ENCODE peak calls at places on chromosome 10, in six cellular contexts. S is stimulated activated CD8-positive, alpha-beta memory T cell treated with anti-CD3 and anti-CD28 coated beads, Interleukin-7, amount 100 ng/mL, for 48 hours; I is germinal center; Y is tibial nerve; T is HTR-8/SVneo; P is NCI-H1436. M is an unnamed sample.

GRCh38 chr10:28302668-28303488 is at the start of gene MPP7:
- DNase-seq in T (peak), S (peak), P (peak), I (peak), Y (peak), M (peak)

GRCh38 chr10:132495231-132495630 is 42.4 kb upstream of the INPP5A start:
- DNase-seq in I (no peak), Y (no peak), P (no peak), S (no peak), T (no peak), M (no peak)

GRCh38 chr10:102714621-102715455 is at the start of gene SFXN2:
- DNase-seq in Y (no peak), S (peak), T (no peak), I (peak), P (peak), M (peak)

GRCh38 chr10:82463614-82464013 is 588.6 kb downstream of the NRG3 start:
- DNase-seq in T (no peak), I (no peak), S (no peak), P (no peak), Y (no peak), M (no peak)

GRCh38 chr10:35409094-35409582 is 72.8 kb downstream of the CCNY start:
- DNase-seq in P (no peak), S (no peak), T (peak), I (no peak), Y (no peak), M (peak)

GRCh38 chr10:102856758-102857424 is 2.8 kb downstream of the BORCS7 start:
- DNase-seq in S (no peak), Y (no peak), I (no peak), T (no peak), P (no peak), M (no peak)

GRCh38 chr10:110017940-110018339 is 10.2 kb downstream of the ADD3 start:
- DNase-seq in T (no peak), Y (no peak), I (no peak), P (no peak), S (no peak), M (no peak)

GRCh38 chr10:127977368-127978009 is 70.6 kb downstream of the PTPRE start:
- DNase-seq in I (no peak), S (no peak), T (peak), Y (peak), P (no peak), M (peak)

GRCh38 chr10:4812041-4812440 is 14.0 kb upstream of the AKR1E2 start:
- DNase-seq in S (no peak), I (no peak), T (no peak), P (no peak), Y (no peak), M (no peak)

GRCh38 chr10:86365346-86366032 is 1.1 kb downstream of the GRID1 start:
- DNase-seq in S (no peak), Y (no peak), I (no peak), P (no peak), T (no peak), M (no peak)

GRCh38 chr10:69048103-69048502 is 39.8 kb upstream of the SRGN start:
- DNase-seq in S (no peak), I (no peak), Y (peak), T (no peak), P (no peak), M (peak)

GRCh38 chr10:93452143-93452542 is 30.0 kb downstream of the MYOF start:
- DNase-seq in P (no peak), I (no peak), S (no peak), Y (no peak), T (no peak), M (no peak)

GRCh38 chr10:72800741-72801092 is 92.8 kb upstream of the OIT3 start:
- DNase-seq in P (no peak), S (no peak), T (no peak), Y (no peak), I (no peak), M (no peak)

GRCh38 chr10:116201011-116201410 is 72.0 kb downstream of the GFRA1 start:
- DNase-seq in S (no peak), P (no peak), I (no peak), T (no peak), Y (no peak), M (no peak)

GRCh38 chr10:66176772-66177171 is 749.1 kb upstream of the LRRTM3 start:
- DNase-seq in S (no peak), Y (no peak), I (no peak), T (no peak), P (no peak), M (no peak)

GRCh38 chr10:34723746-34724145 is 91.3 kb downstream of the PARD3 start:
- DNase-seq in S (no peak), I (no peak), Y (peak), T (peak), P (peak), M (peak)

GRCh38 chr10:29797616-29798015 is 162.8 kb upstream of the SVIL start:
- DNase-seq in S (no peak), T (no peak), Y (no peak), I (no peak), P (no peak), M (no peak)

GRCh38 chr10:76786673-76787072 is 850.9 kb downstream of the KCNMA1 start:
- DNase-seq in I (no peak), S (no peak), P (no peak), Y (no peak), T (peak), M (no peak)